ENCODE peak calls at places on chromosome 3, in nine cellular contexts. S, C, Q, M, D, A, P, W and V are unnamed samples.

GRCh38 chr3:192902481-192903023 is 15.1 kb downstream of the MB21D2 start:
- DNase-seq in S (no peak), C (no peak), P (no peak), D (no peak), A (no peak), M (no peak), Q (no peak), W (no peak), V (no peak)

GRCh38 chr3:129793947-129794318 is 99.6 kb downstream of the TMCC1 start:
- DNase-seq in P (no peak), A (peak; percentile 41), W (no peak), Q (no peak), D (peak; percentile 7), C (peak; percentile 1), M (peak; percentile 47), S (no peak), V (peak; percentile 59)

GRCh38 chr3:184031187-184031792 is at the start of gene HTR3D:
- DNase-seq in S (no peak), Q (peak; percentile 69), A (no peak), D (no peak), M (no peak), C (no peak), P (no peak), W (no peak), V (no peak)

GRCh38 chr3:43236008-43236407 is 50.3 kb upstream of the SNRK start:
- DNase-seq in Q (no peak), P (no peak), D (no peak), S (no peak), C (no peak), W (no peak), A (no peak), M (no peak), V (no peak)

GRCh38 chr3:171833775-171834460 is 9.2 kb upstream of the TMEM212 start:
- DNase-seq in C (no peak), P (no peak), A (no peak), Q (no peak), M (peak; percentile 79), W (no peak), S (no peak), D (peak; percentile 18), V (peak; percentile 70)

GRCh38 chr3:183988216-183988790 is 29.4 kb downstream of the ABCC5 start:
- DNase-seq in Q (no peak), A (no peak), D (no peak), M (peak; percentile 70), C (no peak), P (no peak), S (no peak), W (no peak), V (no peak)

GRCh38 chr3:56629044-56629443 is 54.0 kb downstream of the TASOR start:
- DNase-seq in W (no peak), C (no peak), P (no peak), A (no peak), S (no peak), Q (peak; percentile 76), M (no peak), D (no peak), V (no peak)

GRCh38 chr3:45218578-45219390 is 7.3 kb downstream of the TMEM158 start:
- DNase-seq in D (peak; percentile 73), S (no peak), M (no peak), C (no peak), Q (no peak), P (peak; percentile 38), A (no peak), W (no peak), V (no peak)

GRCh38 chr3:49665822-49666519 is 8.2 kb upstream of the APEH start:
- DNase-seq in C (no peak), D (no peak), M (no peak), Q (no peak), A (no peak), P (no peak), S (no peak), W (no peak), V (no peak)